ENCODE peak calls at places on chromosome 16, in eight cellular contexts. S, M, Z, F, C, A, O and I are unnamed samples.

GRCh38 chr16:77434365-77435239 is at the start of gene ADAMTS18:
- DNase-seq in S (no peak), A (no peak), F (no peak), M (no peak), O (no peak), C (no peak), Z (no peak), I (no peak)

GRCh38 chr16:19542138-19542821 is 13.2 kb upstream of the VPS35L start:
- DNase-seq in A (no peak), Z (no peak), O (no peak), F (no peak), M (no peak), C (no peak), S (no peak), I (no peak)

GRCh38 chr16:88062341-88062861 is 111.2 kb downstream of the BANP start:
- DNase-seq in S (no peak), M (no peak), Z (no peak), O (no peak), C (no peak), A (no peak), F (no peak), I (no peak)

GRCh38 chr16:30741461-30741914 is 6.7 kb upstream of the PHKG2 start:
- DNase-seq in A (no peak), S (no peak), C (no peak), M (no peak), F (no peak), Z (no peak), O (no peak), I (no peak)

GRCh38 chr16:28301620-28302019 is 9.3 kb downstream of the SBK1 start:
- DNase-seq in Z (no peak), C (no peak), M (no peak), S (no peak), O (no peak), F (no peak), A (no peak), I (no peak)

GRCh38 chr16:56711862-56712261 is 18.1 kb upstream of the NUP93 start:
- DNase-seq in S (no peak), C (no peak), A (no peak), M (no peak), Z (no peak), O (no peak), F (no peak), I (no peak)

GRCh38 chr16:27625050-27625697 is 75.2 kb downstream of the KATNIP start:
- DNase-seq in C (no peak), S (no peak), F (no peak), O (no peak), A (no peak), M (no peak), Z (no peak), I (no peak)

GRCh38 chr16:89917773-89918452 is 749 bp upstream of the MC1R start:
- DNase-seq in F (peak), M (peak), C (peak), A (peak), S (peak), O (peak), Z (no peak), I (no peak)

GRCh38 chr16:58970775-58971174 is 236.7 kb upstream of the GOT2 start:
- DNase-seq in C (no peak), Z (no peak), O (no peak), M (no peak), A (no peak), F (no peak), S (no peak), I (no peak)

GRCh38 chr16:57091200-57091989 is 988 bp upstream of the CPNE2 start:
- DNase-seq in M (peak), A (no peak), Z (no peak), C (no peak), S (no peak), O (no peak), F (no peak), I (no peak)